ENCODE peak calls at places on chromosomes 3 and 15, in six cellular contexts. G, D, C, M, U and L are unnamed samples.

GRCh38 chr3:34669490-34669889 is 871.1 kb downstream of the PDCD6IP start:
- DNase-seq in G (no peak), D (no peak), C (no peak), M (no peak), U (no peak), L (no peak)

GRCh38 chr3:65685621-65686020 is 353.1 kb downstream of the MAGI1 start:
- DNase-seq in G (no peak), D (no peak), C (peak), M (no peak), U (no peak), L (no peak)

GRCh38 chr3:194300392-194300758 is 50.8 kb downstream of the CPN2 start:
- DNase-seq in G (peak), D (no peak), C (peak), M (peak), U (no peak), L (no peak)

GRCh38 chr3:119796368-119796767 is 14.5 kb downstream of the NR1I2 start:
- DNase-seq in G (no peak), D (no peak), C (no peak), M (no peak), U (no peak), L (no peak)

GRCh38 chr3:125190781-125191180 is 21.8 kb downstream of the SLC12A8 start:
- DNase-seq in G (no peak), D (no peak), C (no peak), M (no peak), U (no peak), L (no peak)

GRCh38 chr3:58569287-58570001 is 7.7 kb downstream of the FAM107A start:
- DNase-seq in G (no peak), D (no peak), C (no peak), M (no peak), U (no peak), L (no peak)

GRCh38 chr3:139427283-139428060 is 38.0 kb upstream of the COPB2 start:
- DNase-seq in G (peak), D (no peak), C (peak), M (no peak), U (peak), L (peak)

GRCh38 chr15:98560338-98560737 is 88.0 kb upstream of the IGF1R start:
- DNase-seq in G (no peak), D (no peak), C (no peak), M (no peak), U (no peak), L (no peak)

GRCh38 chr3:133570139-133570936 is 3.1 kb upstream of the CDV3 start:
- DNase-seq in G (peak), D (no peak), C (peak), M (no peak), U (no peak), L (peak)